ENCODE peak calls at places on chromosomes 12 and 14, in five cellular contexts. One of them, this sample, is unnamed.
A peak's percentile ranks its signal among the peaks of the same experiment; 100 is the strongest.

GRCh38 chr14:23300687-23301223 is 1.9 kb downstream of the PPP1R3E start:
- DNase-seq in lung: no peak
- DNase-seq in fibroblast of lung: no peak
- DNase-seq in heart left ventricle: peak; percentile 73
- DNase-seq in GM23338: peak; percentile 12
- DNase-seq in this sample: peak; percentile 81

GRCh38 chr12:12719496-12719895 is 2.3 kb downstream of the CDKN1B start:
- DNase-seq in lung: no peak
- DNase-seq in fibroblast of lung: peak; percentile 43
- DNase-seq in heart left ventricle: no peak
- DNase-seq in GM23338: no peak
- DNase-seq in this sample: no peak

GRCh38 chr12:4849024-4849594 is 60.6 kb upstream of the KCNA1 start:
- DNase-seq in lung: no peak
- DNase-seq in fibroblast of lung: peak; percentile 58
- DNase-seq in heart left ventricle: no peak
- DNase-seq in GM23338: peak; percentile 35
- DNase-seq in this sample: no peak

GRCh38 chr14:22715186-22715812 is 51.2 kb upstream of the OXA1L start:
- DNase-seq in lung: no peak
- DNase-seq in fibroblast of lung: no peak
- DNase-seq in heart left ventricle: no peak
- DNase-seq in GM23338: no peak
- DNase-seq in this sample: no peak

GRCh38 chr12:66916189-66916588 is 237.3 kb upstream of the GRIP1 start:
- DNase-seq in lung: no peak
- DNase-seq in fibroblast of lung: no peak
- DNase-seq in heart left ventricle: no peak
- DNase-seq in GM23338: no peak
- DNase-seq in this sample: no peak

GRCh38 chr12:754871-755562 is 2.6 kb downstream of the WNK1 start:
- DNase-seq in lung: no peak
- DNase-seq in fibroblast of lung: peak; percentile 79
- DNase-seq in heart left ventricle: no peak
- DNase-seq in GM23338: peak; percentile 51
- DNase-seq in this sample: no peak

GRCh38 chr14:99273724-99274345 is 1.8 kb upstream of the BCL11B start:
- DNase-seq in lung: no peak
- DNase-seq in fibroblast of lung: no peak
- DNase-seq in heart left ventricle: no peak
- DNase-seq in GM23338: peak; percentile 42
- DNase-seq in this sample: peak; percentile 52

GRCh38 chr12:93415723-93416464 is 25.9 kb downstream of the UBE2N start:
- DNase-seq in lung: no peak
- DNase-seq in fibroblast of lung: peak; percentile 63
- DNase-seq in heart left ventricle: no peak
- DNase-seq in GM23338: no peak
- DNase-seq in this sample: no peak

GRCh38 chr12:112978163-112979081 is at the start of gene OAS2:
- DNase-seq in lung: peak; percentile 55
- DNase-seq in fibroblast of lung: peak; percentile 41
- DNase-seq in heart left ventricle: peak; percentile 64
- DNase-seq in GM23338: peak; percentile 28
- DNase-seq in this sample: no peak

GRCh38 chr14:53020193-53020932 is 69.5 kb upstream of the FERMT2 start:
- DNase-seq in lung: no peak
- DNase-seq in fibroblast of lung: no peak
- DNase-seq in heart left ventricle: no peak
- DNase-seq in GM23338: peak; percentile 43
- DNase-seq in this sample: no peak

GRCh38 chr12:132046561-132046960 is 96.8 kb downstream of the EP400 start:
- DNase-seq in lung: no peak
- DNase-seq in fibroblast of lung: peak; percentile 95
- DNase-seq in heart left ventricle: no peak
- DNase-seq in GM23338: no peak
- DNase-seq in this sample: no peak

GRCh38 chr12:104056419-104056972 is 6.5 kb upstream of the GLT8D2 start:
- DNase-seq in lung: no peak
- DNase-seq in fibroblast of lung: peak; percentile 51
- DNase-seq in heart left ventricle: no peak
- DNase-seq in GM23338: no peak
- DNase-seq in this sample: no peak

GRCh38 chr14:56752428-56752827 is 57.9 kb downstream of the OTX2 start:
- DNase-seq in lung: no peak
- DNase-seq in fibroblast of lung: no peak
- DNase-seq in heart left ventricle: no peak
- DNase-seq in GM23338: no peak
- DNase-seq in this sample: peak; percentile 58

GRCh38 chr12:100578923-100579322 is 5.4 kb downstream of the GAS2L3 start:
- DNase-seq in lung: no peak
- DNase-seq in fibroblast of lung: no peak
- DNase-seq in heart left ventricle: no peak
- DNase-seq in GM23338: no peak
- DNase-seq in this sample: no peak

GRCh38 chr12:125134576-125134975 is 69.3 kb downstream of the AACS start:
- DNase-seq in lung: no peak
- DNase-seq in fibroblast of lung: no peak
- DNase-seq in heart left ventricle: no peak
- DNase-seq in GM23338: no peak
- DNase-seq in this sample: no peak

GRCh38 chr12:66118240-66118891 is 12.2 kb downstream of the LLPH start:
- DNase-seq in lung: no peak
- DNase-seq in fibroblast of lung: no peak
- DNase-seq in heart left ventricle: no peak
- DNase-seq in GM23338: no peak
- DNase-seq in this sample: no peak

GRCh38 chr12:71426648-71427047 is 12.9 kb upstream of the LGR5 start:
- DNase-seq in lung: no peak
- DNase-seq in fibroblast of lung: peak; percentile 23
- DNase-seq in heart left ventricle: no peak
- DNase-seq in GM23338: no peak
- DNase-seq in this sample: no peak

GRCh38 chr12:122691566-122691965 is 11.6 kb downstream of the HCAR2 start:
- DNase-seq in lung: no peak
- DNase-seq in fibroblast of lung: no peak
- DNase-seq in heart left ventricle: no peak
- DNase-seq in GM23338: no peak
- DNase-seq in this sample: no peak

GRCh38 chr14:101473795-101474562 is 87.3 kb upstream of the DIO3 start:
- DNase-seq in lung: no peak
- DNase-seq in fibroblast of lung: no peak
- DNase-seq in heart left ventricle: no peak
- DNase-seq in GM23338: no peak
- DNase-seq in this sample: no peak

GRCh38 chr12:119528241-119528640 is 65.3 kb upstream of the TMEM233 start:
- DNase-seq in lung: no peak
- DNase-seq in fibroblast of lung: no peak
- DNase-seq in heart left ventricle: no peak
- DNase-seq in GM23338: peak; percentile 77
- DNase-seq in this sample: no peak

GRCh38 chr14:68262567-68262966 is 443.0 kb downstream of the RAD51B start:
- DNase-seq in lung: no peak
- DNase-seq in fibroblast of lung: no peak
- DNase-seq in heart left ventricle: no peak
- DNase-seq in GM23338: no peak
- DNase-seq in this sample: no peak

GRCh38 chr12:98653866-98654493 is 8.9 kb downstream of the APAF1 start:
- DNase-seq in lung: no peak
- DNase-seq in fibroblast of lung: peak; percentile 83
- DNase-seq in heart left ventricle: no peak
- DNase-seq in GM23338: peak; percentile 72
- DNase-seq in this sample: no peak

GRCh38 chr12:106046301-106046846 is 92.4 kb downstream of the NUAK1 start:
- DNase-seq in lung: no peak
- DNase-seq in fibroblast of lung: no peak
- DNase-seq in heart left ventricle: no peak
- DNase-seq in GM23338: no peak
- DNase-seq in this sample: no peak

GRCh38 chr12:4392223-4392742 is 12.8 kb upstream of the FGF23 start:
- DNase-seq in lung: no peak
- DNase-seq in fibroblast of lung: no peak
- DNase-seq in heart left ventricle: peak; percentile 22
- DNase-seq in GM23338: no peak
- DNase-seq in this sample: no peak

GRCh38 chr12:57604454-57605307 is at the start of gene DTX3:
- DNase-seq in lung: no peak
- DNase-seq in fibroblast of lung: peak; percentile 43
- DNase-seq in heart left ventricle: peak; percentile 54
- DNase-seq in GM23338: peak; percentile 70
- DNase-seq in this sample: peak; percentile 72

GRCh38 chr12:57603758-57604453 is 718 bp upstream of the DTX3 start:
- DNase-seq in lung: no peak
- DNase-seq in fibroblast of lung: peak; percentile 63
- DNase-seq in heart left ventricle: peak; percentile 73
- DNase-seq in GM23338: peak; percentile 75
- DNase-seq in this sample: no peak

GRCh38 chr12:57605308-57606015 is 838 bp downstream of the DTX3 start:
- DNase-seq in lung: no peak
- DNase-seq in fibroblast of lung: no peak
- DNase-seq in heart left ventricle: no peak
- DNase-seq in GM23338: peak; percentile 34
- DNase-seq in this sample: no peak

GRCh38 chr12:57602544-57602943 is 2.1 kb upstream of the DTX3 start:
- DNase-seq in lung: no peak
- DNase-seq in fibroblast of lung: no peak
- DNase-seq in heart left ventricle: no peak
- DNase-seq in GM23338: no peak
- DNase-seq in this sample: no peak

GRCh38 chr12:57603323-57603722 is 1.3 kb upstream of the DTX3 start:
- DNase-seq in lung: no peak
- DNase-seq in fibroblast of lung: no peak
- DNase-seq in heart left ventricle: no peak
- DNase-seq in GM23338: no peak
- DNase-seq in this sample: no peak
- H3K27ac ChIP-seq in lung: no peak overlapping the region
- H3K27ac ChIP-seq in fibroblast of lung: no peak overlapping the region
- H3K27ac ChIP-seq in heart left ventricle: peak overlapping the region; percentile 91
- H3K27ac ChIP-seq in GM23338: peak overlapping the region; percentile 48
- H3K27ac ChIP-seq in this sample: no peak overlapping the region

GRCh38 chr12:116188581-116188980 is 88.9 kb downstream of the MED13L start:
- DNase-seq in lung: no peak
- DNase-seq in fibroblast of lung: no peak
- DNase-seq in heart left ventricle: no peak
- DNase-seq in GM23338: no peak
- DNase-seq in this sample: no peak

GRCh38 chr12:116187158-116187511 is 90.4 kb downstream of the MED13L start:
- DNase-seq in lung: no peak
- DNase-seq in fibroblast of lung: no peak
- DNase-seq in heart left ventricle: no peak
- DNase-seq in GM23338: no peak
- DNase-seq in this sample: no peak

GRCh38 chr12:116184766-116185165 is 92.7 kb downstream of the MED13L start:
- DNase-seq in lung: no peak
- DNase-seq in fibroblast of lung: no peak
- DNase-seq in heart left ventricle: no peak
- DNase-seq in GM23338: no peak
- DNase-seq in this sample: no peak

GRCh38 chr12:116183741-116184141 is 93.8 kb downstream of the MED13L start:
- DNase-seq in lung: no peak
- DNase-seq in fibroblast of lung: peak; percentile 13
- DNase-seq in heart left ventricle: no peak
- DNase-seq in GM23338: no peak
- DNase-seq in this sample: no peak

DNA sequence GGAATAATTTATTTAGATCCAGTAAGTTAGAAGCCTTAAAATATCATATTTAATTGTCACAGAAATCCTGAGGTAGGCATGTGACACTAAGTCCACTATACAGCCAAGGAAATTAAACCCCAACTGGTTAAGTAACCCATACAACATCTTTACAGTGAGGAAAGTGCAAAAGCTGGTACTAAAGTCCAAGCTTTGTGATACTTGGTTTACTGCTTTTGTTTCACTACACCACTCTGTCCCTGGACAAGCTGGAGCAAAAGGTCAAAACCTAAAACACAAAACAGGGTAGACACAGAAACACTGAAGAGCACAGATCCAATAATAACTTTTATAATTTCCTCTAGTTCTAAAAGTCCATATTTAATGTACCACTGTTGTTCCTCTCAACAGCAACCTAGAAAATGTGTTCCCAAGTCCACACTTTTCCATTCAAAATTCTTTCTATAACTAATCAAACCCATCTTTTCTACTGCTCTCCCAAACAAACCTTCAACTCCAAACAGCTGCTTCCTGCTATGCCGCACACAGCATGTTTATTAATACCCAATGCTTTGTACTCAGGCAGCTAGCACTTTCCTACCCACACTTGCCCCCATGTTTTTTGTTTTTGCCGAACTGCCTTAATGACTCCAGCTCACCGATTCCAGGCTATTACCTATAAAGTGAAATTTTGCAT is 90.9 kb downstream of the MED13L start:
- DNase-seq in lung: no peak
- DNase-seq in fibroblast of lung: no peak
- DNase-seq in heart left ventricle: no peak
- DNase-seq in GM23338: no peak
- DNase-seq in this sample: no peak
- H3K4me3 ChIP-seq in lung: no peak overlapping the region
- H3K4me3 ChIP-seq in fibroblast of lung: no peak overlapping the region
- H3K4me3 ChIP-seq in heart left ventricle: no peak overlapping the region
- H3K4me3 ChIP-seq in GM23338: no peak overlapping the region
- H3K4me3 ChIP-seq in this sample: no peak overlapping the region

DNA sequence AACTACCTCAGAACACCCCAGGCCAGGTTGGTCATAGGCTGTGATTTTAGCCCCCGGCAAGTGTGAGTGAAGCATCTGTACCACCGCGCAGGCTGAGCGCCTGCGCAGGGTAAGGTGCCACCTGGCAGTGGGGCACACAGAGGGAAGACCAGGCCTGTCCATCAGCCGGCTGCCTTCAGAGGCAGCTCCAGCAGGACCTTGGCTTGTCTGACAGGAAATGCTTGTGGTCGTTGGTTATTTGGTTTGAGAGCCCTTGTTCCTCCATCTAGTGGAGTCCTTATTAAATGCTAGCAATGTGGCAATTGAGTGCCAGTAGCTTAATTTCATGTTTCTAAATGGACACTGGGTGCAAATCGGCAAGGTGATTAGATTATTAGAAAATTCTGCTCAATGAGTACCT is 27.5 kb downstream of the SLC25A29 start:
- DNase-seq in lung: peak; percentile 60
- DNase-seq in fibroblast of lung: peak; percentile 60
- DNase-seq in heart left ventricle: no peak
- DNase-seq in GM23338: no peak
- DNase-seq in this sample: no peak
- TF ChIP-seq CTCF in lung: no peak
- TF ChIP-seq CTCF in fibroblast of lung: peak; percentile 19
- TF ChIP-seq CTCF in heart left ventricle: no peak
- TF ChIP-seq CTCF in GM23338: no peak
- TF ChIP-seq CTCF in this sample: no peak

DNA sequence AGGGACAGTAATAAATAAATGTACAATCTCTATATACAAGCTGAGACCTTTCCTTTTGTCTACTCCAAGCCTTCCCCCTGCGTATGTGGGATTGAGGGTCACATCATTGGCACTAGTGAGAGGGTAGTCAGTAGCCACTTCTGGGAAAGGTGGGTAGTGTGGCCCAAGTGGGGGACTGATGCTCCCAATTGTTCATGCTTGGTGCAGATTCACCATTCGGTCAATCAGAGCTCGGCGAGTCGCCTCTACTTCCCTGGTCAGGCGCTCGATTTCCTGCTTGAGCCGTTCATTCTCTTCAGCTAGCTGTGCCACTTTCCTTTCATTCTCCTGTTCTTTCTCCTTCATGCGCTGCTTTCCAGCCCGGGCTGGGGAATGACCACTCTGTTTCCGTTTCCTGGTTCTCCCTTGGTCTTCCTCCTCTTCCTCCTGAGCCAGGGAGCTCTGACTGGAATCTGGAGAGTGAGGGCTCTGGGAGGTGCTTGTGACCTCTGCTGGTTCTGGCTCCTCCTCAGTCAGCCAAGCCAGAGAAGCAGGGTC is 3.6 kb downstream of the DDIT3 start:
- DNase-seq in lung: no peak
- DNase-seq in fibroblast of lung: no peak
- DNase-seq in heart left ventricle: no peak
- DNase-seq in GM23338: no peak
- DNase-seq in this sample: no peak
- H3K27ac ChIP-seq in lung: no peak overlapping the region
- H3K27ac ChIP-seq in fibroblast of lung: no peak overlapping the region
- H3K27ac ChIP-seq in heart left ventricle: peak overlapping the region; percentile 95
- H3K27ac ChIP-seq in GM23338: peak overlapping the region; percentile 98
- H3K27ac ChIP-seq in this sample: peak overlapping the region; percentile 15

This sample was measured in WERI-Rb-1.